ENCODE peak calls at places on chromosomes 7 and 10, in four cellular contexts. One of them, this sample, is unnamed.

GRCh38 chr7:30281791-30282190 is 2.6 kb upstream of the ZNRF2 start:
- DNase-seq in A549: no peak
- DNase-seq in ovary: no peak
- DNase-seq in suprapubic skin: no peak
- DNase-seq in this sample: peak

GRCh38 chr10:101400529-101400928 is 46.6 kb downstream of the BTRC start:
- DNase-seq in suprapubic skin: no peak
- DNase-seq in A549: peak
- DNase-seq in ovary: no peak
- DNase-seq in this sample: no peak

GRCh38 chr10:97101166-97101940 is 84.4 kb downstream of the SLIT1 start:
- DNase-seq in ovary: no peak
- DNase-seq in suprapubic skin: no peak
- DNase-seq in A549: no peak
- DNase-seq in this sample: no peak

GRCh38 chr10:35216303-35216905 is 89.8 kb downstream of the CREM start:
- DNase-seq in suprapubic skin: no peak
- DNase-seq in ovary: no peak
- DNase-seq in A549: no peak
- DNase-seq in this sample: peak

GRCh38 chr10:72834183-72834825 is 59.2 kb upstream of the OIT3 start:
- DNase-seq in A549: peak
- DNase-seq in ovary: peak
- DNase-seq in suprapubic skin: no peak
- DNase-seq in this sample: no peak

GRCh38 chr7:87416682-87417587 is 58.5 kb downstream of the ABCB4 start:
- DNase-seq in ovary: peak
- DNase-seq in A549: peak
- DNase-seq in suprapubic skin: no peak
- DNase-seq in this sample: peak

GRCh38 chr7:117088623-117089199 is 135.4 kb downstream of the ST7 start:
- DNase-seq in A549: no peak
- DNase-seq in ovary: no peak
- DNase-seq in suprapubic skin: no peak
- DNase-seq in this sample: no peak

GRCh38 chr7:68613405-68613804 is 984.9 kb upstream of the AUTS2 start:
- DNase-seq in A549: no peak
- DNase-seq in suprapubic skin: no peak
- DNase-seq in ovary: no peak
- DNase-seq in this sample: no peak

GRCh38 chr7:130904031-130904757 is 170.2 kb upstream of the KLF14 start:
- DNase-seq in suprapubic skin: no peak
- DNase-seq in ovary: no peak
- DNase-seq in A549: peak
- DNase-seq in this sample: no peak

GRCh38 chr10:53434413-53434812 is 661.8 kb upstream of the MBL2 start:
- DNase-seq in A549: no peak
- DNase-seq in suprapubic skin: no peak
- DNase-seq in ovary: no peak
- DNase-seq in this sample: no peak

GRCh38 chr7:90430614-90431445 is 27.6 kb downstream of the CLDN12 start:
- DNase-seq in ovary: no peak
- DNase-seq in suprapubic skin: no peak
- DNase-seq in A549: no peak
- DNase-seq in this sample: no peak

GRCh38 chr7:105187302-105188169 is 173.5 kb downstream of the KMT2E start:
- DNase-seq in suprapubic skin: no peak
- DNase-seq in A549: no peak
- DNase-seq in ovary: no peak
- DNase-seq in this sample: no peak

GRCh38 chr10:132714096-132714721 is 71.7 kb downstream of the NKX6-2 start:
- DNase-seq in ovary: no peak
- DNase-seq in A549: no peak
- DNase-seq in suprapubic skin: peak
- DNase-seq in this sample: no peak

GRCh38 chr10:45997994-45998763 is 25.9 kb downstream of the TIMM23 start:
- DNase-seq in ovary: no peak
- DNase-seq in A549: no peak
- DNase-seq in suprapubic skin: no peak
- DNase-seq in this sample: no peak

GRCh38 chr10:46002916-46003693 is 27.3 kb downstream of the NCOA4 start:
- DNase-seq in suprapubic skin: no peak
- DNase-seq in A549: no peak
- DNase-seq in ovary: no peak
- DNase-seq in this sample: no peak

GRCh38 chr10:45997557-45997956 is 25.3 kb downstream of the TIMM23 start:
- DNase-seq in A549: no peak
- DNase-seq in suprapubic skin: no peak
- DNase-seq in ovary: no peak
- DNase-seq in this sample: no peak

GRCh38 chr10:46005383-46005782 is 25.0 kb downstream of the NCOA4 start:
- DNase-seq in suprapubic skin: no peak
- DNase-seq in ovary: no peak
- DNase-seq in A549: no peak
- DNase-seq in this sample: no peak

GRCh38 chr10:46001187-46001756 is 29.0 kb downstream of the TIMM23 start:
- DNase-seq in suprapubic skin: no peak
- DNase-seq in A549: no peak
- DNase-seq in ovary: no peak
- DNase-seq in this sample: no peak
- H3K4me3 ChIP-seq in suprapubic skin: no peak
- H3K4me3 ChIP-seq in A549: no peak
- H3K4me3 ChIP-seq in ovary: no peak
- H3K4me3 ChIP-seq in this sample: no peak

DNA sequence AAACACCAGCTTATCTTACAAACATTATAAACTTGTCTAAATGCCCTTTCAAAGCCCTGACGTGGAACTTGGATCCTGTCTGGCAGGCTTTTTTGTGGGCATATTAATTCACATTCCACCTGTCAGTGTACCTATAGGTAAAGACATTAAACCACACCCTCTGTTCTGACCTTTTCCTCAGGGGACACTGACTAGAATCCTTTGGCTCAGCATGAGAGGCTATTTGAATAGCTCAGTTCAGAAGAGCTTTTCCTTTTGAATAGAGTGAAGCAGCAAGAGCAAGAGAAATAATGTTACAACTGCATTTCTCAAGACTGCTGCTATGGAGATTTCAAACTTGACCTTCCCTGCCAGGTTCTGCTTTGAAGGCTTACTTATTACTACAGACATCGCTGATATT is 76.9 kb downstream of the CYP51A1 start:
- DNase-seq in ovary: no peak
- DNase-seq in suprapubic skin: no peak
- DNase-seq in A549: no peak
- DNase-seq in this sample: peak
- TF ChIP-seq EP300 in ovary: no peak
- TF ChIP-seq EP300 in suprapubic skin: no peak
- TF ChIP-seq EP300 in A549: no peak
- TF ChIP-seq EP300 in this sample: peak

GRCh38 chr10:58535311-58535710 is 22.6 kb downstream of the BICC1 start:
- DNase-seq in suprapubic skin: no peak
- DNase-seq in ovary: no peak
- DNase-seq in A549: no peak
- DNase-seq in this sample: no peak
- TF ChIP-seq POLR2A in suprapubic skin: no peak
- TF ChIP-seq POLR2A in ovary: no peak
- TF ChIP-seq POLR2A in A549: no peak
- TF ChIP-seq POLR2A in this sample: no peak

GRCh38 chr7:12801107-12801506 is 113.7 kb downstream of the ARL4A start:
- DNase-seq in suprapubic skin: no peak
- DNase-seq in ovary: no peak
- DNase-seq in A549: no peak
- DNase-seq in this sample: peak
- H3K4me3 ChIP-seq in suprapubic skin: peak
- H3K4me3 ChIP-seq in ovary: no peak
- H3K4me3 ChIP-seq in A549: no peak
- H3K4me3 ChIP-seq in this sample: no peak

DNA sequence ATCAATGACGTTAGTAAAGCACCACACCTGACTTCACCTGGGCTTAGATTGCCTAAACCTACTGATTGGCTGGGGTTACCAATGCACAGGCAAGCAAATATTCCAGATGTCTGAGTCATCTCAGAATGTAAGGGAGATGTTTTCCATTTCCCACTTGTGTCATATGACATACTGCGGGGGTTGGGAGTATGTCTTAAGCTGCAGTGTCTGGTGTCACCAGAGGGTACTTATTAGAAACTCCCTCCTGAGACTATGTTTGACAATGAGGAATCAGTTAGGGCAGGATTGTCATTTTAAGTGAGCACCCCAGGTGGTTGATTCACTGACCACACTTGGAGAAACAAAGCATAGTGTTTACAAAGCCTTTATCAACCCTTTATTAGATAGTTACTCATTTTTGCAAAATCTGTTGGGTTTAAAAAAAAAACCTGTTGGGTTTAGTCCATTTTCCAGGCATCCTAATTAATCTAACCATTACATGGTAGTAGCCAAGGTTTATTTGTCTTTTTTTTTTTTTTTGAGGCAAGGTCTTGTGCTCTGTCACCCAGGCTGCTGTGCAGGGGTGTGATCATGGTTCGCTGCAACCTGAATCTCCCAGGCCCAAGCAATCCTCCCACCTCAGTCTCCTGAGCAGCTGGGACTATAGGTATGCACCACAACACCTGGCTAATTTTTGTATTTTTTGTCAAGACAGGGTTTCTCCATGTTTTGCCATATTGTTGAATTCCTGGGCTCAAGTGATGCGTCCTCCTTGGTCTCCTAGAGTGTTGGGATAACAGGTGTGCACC is 72.5 kb downstream of the CDK6 start:
- DNase-seq in ovary: no peak
- DNase-seq in A549: peak
- DNase-seq in suprapubic skin: no peak
- DNase-seq in this sample: no peak
- TF ChIP-seq EP300 in ovary: no peak
- TF ChIP-seq EP300 in A549: peak
- TF ChIP-seq EP300 in suprapubic skin: no peak
- TF ChIP-seq EP300 in this sample: no peak

This sample was measured in transverse colon.